ENCODE peak calls at places on chromosomes 12 and 14, in five cellular contexts. One of them, this sample, is unnamed.

GRCh38 chr14:72476657-72477499 is 417.0 kb downstream of the DPF3 start:
- DNase-seq in testis: no peak
- DNase-seq in cardiac muscle cell: no peak
- DNase-seq in sigmoid colon: no peak
- DNase-seq in psoas muscle: no peak
- DNase-seq in this sample: peak

GRCh38 chr14:54901380-54902142 is 1.1 kb downstream of the GCH1 start:
- DNase-seq in testis: peak
- DNase-seq in cardiac muscle cell: no peak
- DNase-seq in sigmoid colon: peak
- DNase-seq in psoas muscle: no peak
- DNase-seq in this sample: no peak

GRCh38 chr12:102498471-102498870 is 18.1 kb upstream of the IGF1 start:
- DNase-seq in testis: no peak
- DNase-seq in cardiac muscle cell: no peak
- DNase-seq in sigmoid colon: no peak
- DNase-seq in psoas muscle: no peak
- DNase-seq in this sample: no peak

GRCh38 chr12:49567302-49567610 is 686 bp downstream of the MCRS1 start:
- DNase-seq in testis: no peak
- DNase-seq in cardiac muscle cell: no peak
- DNase-seq in sigmoid colon: no peak
- DNase-seq in psoas muscle: no peak
- DNase-seq in this sample: no peak

GRCh38 chr12:14443531-14443930 is 78.0 kb downstream of the ATF7IP start:
- DNase-seq in testis: no peak
- DNase-seq in cardiac muscle cell: peak
- DNase-seq in sigmoid colon: no peak
- DNase-seq in psoas muscle: no peak
- DNase-seq in this sample: no peak

GRCh38 chr12:90166012-90166411 is 457.4 kb upstream of the ATP2B1 start:
- DNase-seq in testis: no peak
- DNase-seq in cardiac muscle cell: no peak
- DNase-seq in sigmoid colon: no peak
- DNase-seq in psoas muscle: no peak
- DNase-seq in this sample: no peak

GRCh38 chr12:106074706-106075392 is 63.9 kb downstream of the NUAK1 start:
- DNase-seq in testis: no peak
- DNase-seq in cardiac muscle cell: peak
- DNase-seq in sigmoid colon: no peak
- DNase-seq in psoas muscle: no peak
- DNase-seq in this sample: peak

GRCh38 chr12:31369712-31370521 is 44.0 kb upstream of the SINHCAF start:
- DNase-seq in testis: peak
- DNase-seq in cardiac muscle cell: peak
- DNase-seq in sigmoid colon: peak
- DNase-seq in psoas muscle: peak
- DNase-seq in this sample: peak

GRCh38 chr14:22898302-22898894 is 15.4 kb downstream of the REM2 start:
- DNase-seq in testis: no peak
- DNase-seq in cardiac muscle cell: peak
- DNase-seq in sigmoid colon: no peak
- DNase-seq in psoas muscle: no peak
- DNase-seq in this sample: peak

GRCh38 chr12:29241821-29242591 is 92.9 kb downstream of the FAR2 start:
- DNase-seq in testis: no peak
- DNase-seq in cardiac muscle cell: peak
- DNase-seq in sigmoid colon: no peak
- DNase-seq in psoas muscle: no peak
- DNase-seq in this sample: peak

GRCh38 chr12:79455314-79455713 is 235.4 kb downstream of the PAWR start:
- DNase-seq in testis: no peak
- DNase-seq in cardiac muscle cell: peak
- DNase-seq in sigmoid colon: no peak
- DNase-seq in psoas muscle: no peak
- DNase-seq in this sample: peak

GRCh38 chr12:80241576-80242273 is 142.4 kb downstream of the OTOGL start:
- DNase-seq in testis: no peak
- DNase-seq in cardiac muscle cell: no peak
- DNase-seq in sigmoid colon: no peak
- DNase-seq in psoas muscle: no peak
- DNase-seq in this sample: no peak

GRCh38 chr14:77260199-77260598 is 10.8 kb downstream of the NGB start:
- DNase-seq in testis: no peak
- DNase-seq in cardiac muscle cell: no peak
- DNase-seq in sigmoid colon: no peak
- DNase-seq in psoas muscle: no peak
- DNase-seq in this sample: no peak

GRCh38 chr14:90487031-90487430 is 90.2 kb downstream of the CALM1 start:
- DNase-seq in testis: no peak
- DNase-seq in cardiac muscle cell: peak
- DNase-seq in sigmoid colon: no peak
- DNase-seq in psoas muscle: no peak
- DNase-seq in this sample: no peak

GRCh38 chr12:102543494-102543893 is 63.1 kb upstream of the IGF1 start:
- DNase-seq in testis: no peak
- DNase-seq in cardiac muscle cell: no peak
- DNase-seq in sigmoid colon: no peak
- DNase-seq in psoas muscle: no peak
- DNase-seq in this sample: no peak

GRCh38 chr12:119369907-119370546 is 35.5 kb downstream of the CCDC60 start:
- DNase-seq in testis: no peak
- DNase-seq in cardiac muscle cell: no peak
- DNase-seq in sigmoid colon: no peak
- DNase-seq in psoas muscle: no peak
- DNase-seq in this sample: no peak

GRCh38 chr12:112175361-112176155 is 50.2 kb downstream of the TRAFD1 start:
- DNase-seq in testis: no peak
- DNase-seq in cardiac muscle cell: no peak
- DNase-seq in sigmoid colon: peak
- DNase-seq in psoas muscle: no peak
- DNase-seq in this sample: no peak

GRCh38 chr14:24439830-24440605 is 2.6 kb downstream of the SDR39U1 start:
- DNase-seq in testis: no peak
- DNase-seq in cardiac muscle cell: no peak
- DNase-seq in sigmoid colon: peak
- DNase-seq in psoas muscle: no peak
- DNase-seq in this sample: no peak

GRCh38 chr14:90281261-90281660 is 24.9 kb downstream of the PSMC1 start:
- DNase-seq in testis: no peak
- DNase-seq in cardiac muscle cell: peak
- DNase-seq in sigmoid colon: no peak
- DNase-seq in psoas muscle: no peak
- DNase-seq in this sample: peak

GRCh38 chr14:35113308-35113950 is 8.4 kb downstream of the PPP2R3C start:
- DNase-seq in testis: no peak
- DNase-seq in cardiac muscle cell: no peak
- DNase-seq in sigmoid colon: no peak
- DNase-seq in psoas muscle: no peak
- DNase-seq in this sample: peak

GRCh38 chr14:50943261-50943942 is 881 bp downstream of the PYGL start:
- DNase-seq in testis: peak
- DNase-seq in cardiac muscle cell: peak
- DNase-seq in sigmoid colon: peak
- DNase-seq in psoas muscle: peak
- DNase-seq in this sample: peak

GRCh38 chr12:10113920-10114319 is 15.1 kb upstream of the CLEC1A start:
- DNase-seq in testis: no peak
- DNase-seq in cardiac muscle cell: no peak
- DNase-seq in sigmoid colon: no peak
- DNase-seq in psoas muscle: no peak
- DNase-seq in this sample: no peak

GRCh38 chr12:117789195-117789912 is 179.4 kb downstream of the KSR2 start:
- DNase-seq in testis: no peak
- DNase-seq in cardiac muscle cell: no peak
- DNase-seq in sigmoid colon: no peak
- DNase-seq in psoas muscle: no peak
- DNase-seq in this sample: no peak

GRCh38 chr12:117188961-117189724 is 1.1 kb downstream of the FBXO21 start:
- DNase-seq in testis: peak
- DNase-seq in cardiac muscle cell: peak
- DNase-seq in sigmoid colon: no peak
- DNase-seq in psoas muscle: no peak
- DNase-seq in this sample: peak

GRCh38 chr12:120689397-120690082 is 2.6 kb downstream of the MLEC start:
- DNase-seq in testis: no peak
- DNase-seq in cardiac muscle cell: no peak
- DNase-seq in sigmoid colon: no peak
- DNase-seq in psoas muscle: no peak
- DNase-seq in this sample: no peak

GRCh38 chr14:62077676-62078261 is 315.5 kb downstream of the SNAPC1 start:
- DNase-seq in testis: no peak
- DNase-seq in cardiac muscle cell: no peak
- DNase-seq in sigmoid colon: no peak
- DNase-seq in psoas muscle: no peak
- DNase-seq in this sample: no peak

GRCh38 chr14:32078030-32078793 is 1.1 kb downstream of the ARHGAP5 start:
- DNase-seq in testis: peak
- DNase-seq in cardiac muscle cell: peak
- DNase-seq in sigmoid colon: peak
- DNase-seq in psoas muscle: peak
- DNase-seq in this sample: peak

GRCh38 chr12:78617683-78618082 is 246.9 kb upstream of the SYT1 start:
- DNase-seq in testis: no peak
- DNase-seq in cardiac muscle cell: no peak
- DNase-seq in sigmoid colon: no peak
- DNase-seq in psoas muscle: no peak
- DNase-seq in this sample: no peak

GRCh38 chr12:9674226-9674590 is 4.7 kb downstream of the CLEC2D start:
- DNase-seq in testis: no peak
- DNase-seq in cardiac muscle cell: no peak
- DNase-seq in sigmoid colon: no peak
- DNase-seq in psoas muscle: no peak
- DNase-seq in this sample: no peak

GRCh38 chr14:96497087-96497486 is 5.1 kb upstream of the PAPOLA start:
- DNase-seq in testis: no peak
- DNase-seq in cardiac muscle cell: no peak
- DNase-seq in sigmoid colon: no peak
- DNase-seq in psoas muscle: no peak
- DNase-seq in this sample: peak

GRCh38 chr14:21069388-21070082 is 569 bp upstream of the ARHGEF40 start:
- DNase-seq in testis: peak
- DNase-seq in cardiac muscle cell: peak
- DNase-seq in sigmoid colon: no peak
- DNase-seq in psoas muscle: peak
- DNase-seq in this sample: no peak

GRCh38 chr12:75692883-75693282 is 181.5 kb upstream of the KRR1 start:
- DNase-seq in testis: no peak
- DNase-seq in cardiac muscle cell: peak
- DNase-seq in sigmoid colon: no peak
- DNase-seq in psoas muscle: no peak
- DNase-seq in this sample: peak

GRCh38 chr14:104816678-104816945 is 15.7 kb downstream of the ZBTB42 start:
- DNase-seq in testis: no peak
- DNase-seq in cardiac muscle cell: no peak
- DNase-seq in sigmoid colon: no peak
- DNase-seq in psoas muscle: no peak
- DNase-seq in this sample: no peak

GRCh38 chr12:18690653-18691052 is 47.2 kb downstream of the PLCZ1 start:
- DNase-seq in testis: no peak
- DNase-seq in cardiac muscle cell: peak
- DNase-seq in sigmoid colon: no peak
- DNase-seq in psoas muscle: no peak
- DNase-seq in this sample: peak

GRCh38 chr12:3662516-3662915 is 90.4 kb downstream of the CRACR2A start:
- DNase-seq in testis: no peak
- DNase-seq in cardiac muscle cell: no peak
- DNase-seq in sigmoid colon: no peak
- DNase-seq in psoas muscle: no peak
- DNase-seq in this sample: peak

GRCh38 chr12:3656946-3657622 is 95.8 kb downstream of the CRACR2A start:
- DNase-seq in testis: no peak
- DNase-seq in cardiac muscle cell: no peak
- DNase-seq in sigmoid colon: no peak
- DNase-seq in psoas muscle: no peak
- DNase-seq in this sample: no peak

GRCh38 chr12:3655331-3655900 is 97.5 kb downstream of the CRACR2A start:
- DNase-seq in testis: peak
- DNase-seq in cardiac muscle cell: peak
- DNase-seq in sigmoid colon: no peak
- DNase-seq in psoas muscle: no peak
- DNase-seq in this sample: peak

GRCh38 chr12:3661028-3661427 is 91.9 kb downstream of the CRACR2A start:
- DNase-seq in testis: no peak
- DNase-seq in cardiac muscle cell: no peak
- DNase-seq in sigmoid colon: no peak
- DNase-seq in psoas muscle: no peak
- DNase-seq in this sample: no peak

GRCh38 chr12:3658327-3659163 is 94.4 kb downstream of the CRACR2A start:
- DNase-seq in testis: no peak
- DNase-seq in cardiac muscle cell: peak
- DNase-seq in sigmoid colon: no peak
- DNase-seq in psoas muscle: no peak
- DNase-seq in this sample: peak
- TF ChIP-seq CTCF in testis: no peak
- TF ChIP-seq CTCF in cardiac muscle cell: peak
- TF ChIP-seq CTCF in sigmoid colon: peak
- TF ChIP-seq CTCF in psoas muscle: no peak
- TF ChIP-seq CTCF in this sample: peak

GRCh38 chr12:131828671-131829350 is 618 bp downstream of the MMP17 start:
- DNase-seq in testis: no peak
- DNase-seq in cardiac muscle cell: peak
- DNase-seq in sigmoid colon: no peak
- DNase-seq in psoas muscle: no peak
- DNase-seq in this sample: peak
- H3K4me3 ChIP-seq in testis: peak
- H3K4me3 ChIP-seq in cardiac muscle cell: peak
- H3K4me3 ChIP-seq in sigmoid colon: peak
- H3K4me3 ChIP-seq in psoas muscle: peak
- H3K4me3 ChIP-seq in this sample: peak

DNA sequence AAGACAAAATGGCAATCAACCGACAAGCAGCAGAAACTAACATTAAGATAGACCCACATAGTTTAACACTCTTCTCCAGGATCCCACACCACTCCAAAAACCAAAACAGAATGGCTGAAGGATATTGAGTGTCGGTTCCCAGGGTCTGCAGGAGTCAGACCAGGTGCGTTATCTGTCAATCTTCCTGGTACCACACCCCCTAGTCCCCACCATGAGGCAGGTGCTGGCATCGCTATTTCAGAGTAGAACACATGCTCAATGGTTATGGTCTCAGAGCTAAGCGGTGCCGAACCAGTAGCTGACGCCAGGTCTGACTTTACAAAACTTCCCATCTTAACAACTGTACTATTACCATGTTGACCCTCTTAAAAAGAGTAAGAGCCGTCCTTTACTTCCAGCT is 10.2 kb downstream of the STX2 start:
- DNase-seq in testis: no peak
- DNase-seq in cardiac muscle cell: no peak
- DNase-seq in sigmoid colon: no peak
- DNase-seq in psoas muscle: no peak
- DNase-seq in this sample: no peak
- TF ChIP-seq CTCF in testis: no peak
- TF ChIP-seq CTCF in cardiac muscle cell: no peak
- TF ChIP-seq CTCF in sigmoid colon: no peak
- TF ChIP-seq CTCF in psoas muscle: no peak
- TF ChIP-seq CTCF in this sample: no peak

GRCh38 chr12:70608184-70608583 is 29.0 kb downstream of the PTPRB start:
- DNase-seq in testis: no peak
- DNase-seq in cardiac muscle cell: no peak
- DNase-seq in sigmoid colon: no peak
- DNase-seq in psoas muscle: no peak
- DNase-seq in this sample: no peak
- H3K4me3 ChIP-seq in testis: no peak
- H3K4me3 ChIP-seq in cardiac muscle cell: no peak
- H3K4me3 ChIP-seq in sigmoid colon: peak
- H3K4me3 ChIP-seq in psoas muscle: peak
- H3K4me3 ChIP-seq in this sample: no peak

This sample was measured in fibroblast of villous mesenchyme.